ENCODE peak calls at places on chromosomes 4 and X, in nine cellular contexts. U is M059J; O is germinal center; Y is GM23248; I is activated CD4-positive, alpha-beta memory T cell treated with anti-CD3 and anti-CD28 coated beads for 36 hours; M is activated CD4-positive, CD25-positive, alpha-beta regulatory T cell; A is T-helper 1 cell; N is activated CD4-positive, alpha-beta T cell treated with anti-CD3 and anti-CD28 coated beads, Interleukin-2, amount 50 U/mL, for 48 hours; P is T-cell. G is an unnamed sample.

GRCh38 chr4:122921971-122922876 is at the start of gene NUDT6:
- DNase-seq in U (peak; percentile 70), O (peak; percentile 25), Y (peak; percentile 83), I (peak; percentile 47), M (peak; percentile 3), A (peak; percentile 8), N (peak; percentile 54), P (peak; percentile 27), G (peak; percentile 77)

GRCh38 chrX:123909498-123909897 is 49.6 kb downstream of the XIAP start:
- DNase-seq in U (no peak), O (no peak), Y (no peak), I (no peak), M (no peak), A (no peak), N (no peak), P (no peak), G (no peak)

GRCh38 chr4:69994782-69995181 is 984 bp upstream of the STATH start:
- DNase-seq in U (no peak), O (no peak), Y (no peak), I (no peak), M (no peak), A (no peak), N (no peak), P (no peak), G (no peak)

GRCh38 chr4:128512767-128513322 is 225.2 kb upstream of the PGRMC2 start:
- DNase-seq in U (peak; percentile 51), O (no peak), Y (peak; percentile 49), I (no peak), M (no peak), A (no peak), N (no peak), P (no peak), G (peak; percentile 50)

GRCh38 chr4:150104401-150105027 is 26.3 kb downstream of the DCLK2 start:
- DNase-seq in U (no peak), O (no peak), Y (no peak), I (no peak), M (no peak), A (no peak), N (no peak), P (no peak), G (no peak)

GRCh38 chr4:145785391-145786008 is 105.6 kb downstream of the C4orf51 start:
- DNase-seq in U (no peak), O (no peak), Y (peak; percentile 28), I (no peak), M (no peak), A (no peak), N (no peak), P (no peak), G (no peak)

GRCh38 chrX:112852850-112853249 is 12.2 kb upstream of the AMOT start:
- DNase-seq in U (no peak), O (no peak), Y (no peak), I (no peak), M (no peak), A (no peak), N (no peak), P (no peak), G (no peak)

GRCh38 chr4:166896254-166896653 is 338.0 kb downstream of the SPOCK3 start:
- DNase-seq in U (peak; percentile 5), O (no peak), Y (no peak), I (no peak), M (no peak), A (no peak), N (no peak), P (no peak), G (no peak)

GRCh38 chr4:79164961-79165610 is 160.8 kb downstream of the NAA11 start:
- DNase-seq in U (no peak), O (no peak), Y (no peak), I (no peak), M (no peak), A (no peak), N (no peak), P (no peak), G (no peak)

GRCh38 chrX:2676794-2677675 is 14.1 kb upstream of the CD99 start:
- DNase-seq in U (peak; percentile 36), O (no peak), Y (peak; percentile 58), I (no peak), M (no peak), A (no peak), N (no peak), P (no peak), G (peak; percentile 51)

GRCh38 chr4:13126976-13127910 is 356.9 kb downstream of the RAB28 start:
- DNase-seq in U (no peak), O (no peak), Y (no peak), I (no peak), M (no peak), A (no peak), N (no peak), P (no peak), G (no peak)

GRCh38 chr4:6665320-6665654 is 24.8 kb downstream of the MRFAP1 start:
- DNase-seq in U (no peak), O (no peak), Y (no peak), I (no peak), M (no peak), A (no peak), N (no peak), P (no peak), G (no peak)

GRCh38 chr4:159378056-159378616 is 275.3 kb downstream of the RAPGEF2 start:
- DNase-seq in U (no peak), O (no peak), Y (no peak), I (no peak), M (no peak), A (no peak), N (no peak), P (no peak), G (no peak)

GRCh38 chr4:7536876-7537275 is 102.1 kb upstream of the PSAPL1 start:
- DNase-seq in U (no peak), O (no peak), Y (no peak), I (no peak), M (no peak), A (no peak), N (no peak), P (no peak), G (no peak)

GRCh38 chrX:14903891-14904290 is 30.7 kb downstream of the MOSPD2 start:
- DNase-seq in U (no peak), O (no peak), Y (peak; percentile 40), I (no peak), M (no peak), A (no peak), N (no peak), P (no peak), G (no peak)